ENCODE peak calls at places on chromosomes 12 and 14, in five cellular contexts. V, M, Z, A and E are unnamed samples.

GRCh38 chr12:104201238-104202001 is 14.2 kb upstream of the TXNRD1 start:
- DNase-seq in V (peak; percentile 88), M (peak; percentile 86), Z (peak; percentile 73), A (no peak), E (peak; percentile 72)

GRCh38 chr14:68986926-68987652 is 8.0 kb upstream of the ACTN1 start:
- DNase-seq in V (no peak), M (no peak), Z (no peak), A (no peak), E (peak; percentile 6)

GRCh38 chr14:29743566-29743965 is 184.1 kb downstream of the PRKD1 start:
- DNase-seq in V (no peak), M (no peak), Z (no peak), A (no peak), E (no peak)

GRCh38 chr14:57323703-57324102 is 54.9 kb downstream of the AP5M1 start:
- DNase-seq in V (no peak), M (no peak), Z (no peak), A (no peak), E (no peak)

GRCh38 chr12:122981587-122982493 is 1.4 kb downstream of the ARL6IP4 start:
- DNase-seq in V (no peak), M (no peak), Z (no peak), A (no peak), E (no peak)

GRCh38 chr14:31970744-31971143 is 106.4 kb upstream of the ARHGAP5 start:
- DNase-seq in V (no peak), M (no peak), Z (no peak), A (no peak), E (no peak)

GRCh38 chr12:128326419-128326818 is 59.4 kb downstream of the TMEM132C start:
- DNase-seq in V (no peak), M (no peak), Z (no peak), A (no peak), E (no peak)

GRCh38 chr14:45679852-45680251 is 426.9 kb upstream of the MIS18BP1 start:
- DNase-seq in V (peak; percentile 87), M (peak; percentile 5), Z (no peak), A (no peak), E (peak; percentile 69)

GRCh38 chr14:67998804-67999203 is 179.2 kb downstream of the RAD51B start:
- DNase-seq in V (no peak), M (no peak), Z (no peak), A (no peak), E (no peak)

DNA sequence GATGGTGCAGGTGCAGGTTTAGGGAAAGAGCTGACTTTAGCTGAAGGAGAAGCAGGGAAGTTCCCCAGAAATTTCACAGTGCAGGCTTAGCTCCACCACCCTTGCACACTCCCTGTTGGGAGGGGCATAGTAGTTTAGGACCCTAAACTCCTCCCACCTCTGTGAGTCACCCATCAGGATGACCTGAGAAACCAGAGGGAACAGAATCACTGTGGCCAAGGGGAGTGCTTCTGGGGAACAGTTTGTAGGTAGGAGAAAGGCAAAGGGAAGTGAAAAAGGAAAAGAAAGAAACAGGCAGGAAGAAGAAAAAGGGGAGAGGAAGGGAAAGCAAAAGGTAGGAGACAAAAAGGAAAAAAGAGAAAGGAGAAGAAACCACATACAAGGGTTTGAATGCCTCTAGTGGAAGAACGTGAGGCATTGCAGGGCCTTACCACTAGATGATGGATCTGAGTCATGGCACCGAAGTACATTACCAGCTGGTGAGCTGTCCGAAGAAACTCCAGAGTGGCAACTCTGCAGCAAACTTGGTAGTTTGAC is 404.2 kb downstream of the SLC6A15 start:
- DNase-seq in V (peak; percentile 78), M (peak; percentile 60), Z (no peak), A (no peak), E (peak; percentile 75)
- TF ChIP-seq CTCF in V (peak; percentile 67), M (no peak), Z (no peak), A (no peak), E (peak; percentile 45)

GRCh38 chr12:116954700-116955381 is 44.1 kb downstream of the FBXW8 start:
- DNase-seq in V (peak; percentile 18), M (no peak), Z (no peak), A (no peak), E (no peak)

GRCh38 chr12:116958402-116959197 is 47.9 kb downstream of the FBXW8 start:
- DNase-seq in V (peak; percentile 28), M (no peak), Z (no peak), A (no peak), E (peak; percentile 46)

GRCh38 chr12:116959198-116959460 is 48.4 kb downstream of the FBXW8 start:
- DNase-seq in V (no peak), M (no peak), Z (no peak), A (no peak), E (peak; percentile 47)

GRCh38 chr12:116959845-116960514 is 49.2 kb downstream of the FBXW8 start:
- DNase-seq in V (no peak), M (no peak), Z (peak; percentile 66), A (no peak), E (no peak)

DNA sequence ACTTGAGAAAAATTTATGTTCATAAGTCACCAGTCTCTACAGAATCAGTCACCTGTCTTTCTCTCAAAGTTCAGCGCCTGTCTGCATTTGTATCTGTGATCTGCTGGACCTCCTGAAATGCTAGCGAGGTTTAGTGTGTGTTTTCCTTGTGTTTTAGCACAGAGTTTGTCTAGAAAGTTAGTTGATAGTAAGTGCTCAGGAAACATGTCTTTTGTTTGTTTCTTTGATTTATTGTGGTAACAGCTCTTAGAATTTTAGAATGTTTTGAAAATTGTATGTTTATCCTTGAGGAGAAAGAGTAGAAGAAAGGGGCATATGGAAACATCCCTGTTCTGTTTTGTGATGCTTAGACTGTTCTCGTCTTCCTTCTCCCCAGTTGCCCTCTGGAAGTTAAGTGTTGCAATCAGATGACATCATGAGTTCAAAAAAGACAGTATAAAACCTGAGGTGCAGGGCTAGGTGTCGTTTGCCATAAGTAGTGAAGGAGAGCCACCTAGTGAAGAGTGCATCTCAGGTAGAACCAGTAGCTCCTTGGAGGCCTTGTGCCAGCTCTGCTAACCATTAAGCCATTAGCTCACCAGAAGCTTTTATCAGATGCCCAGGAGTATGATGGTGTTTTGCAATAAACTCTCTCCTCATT is 44.8 kb downstream of the FBXW8 start:
- DNase-seq in V (peak; percentile 71), M (peak; percentile 68), Z (no peak), A (no peak), E (peak; percentile 26)
- TF ChIP-seq CTCF in V (peak; percentile 38), M (peak; percentile 29), Z (no peak), A (no peak), E (no peak)

DNA sequence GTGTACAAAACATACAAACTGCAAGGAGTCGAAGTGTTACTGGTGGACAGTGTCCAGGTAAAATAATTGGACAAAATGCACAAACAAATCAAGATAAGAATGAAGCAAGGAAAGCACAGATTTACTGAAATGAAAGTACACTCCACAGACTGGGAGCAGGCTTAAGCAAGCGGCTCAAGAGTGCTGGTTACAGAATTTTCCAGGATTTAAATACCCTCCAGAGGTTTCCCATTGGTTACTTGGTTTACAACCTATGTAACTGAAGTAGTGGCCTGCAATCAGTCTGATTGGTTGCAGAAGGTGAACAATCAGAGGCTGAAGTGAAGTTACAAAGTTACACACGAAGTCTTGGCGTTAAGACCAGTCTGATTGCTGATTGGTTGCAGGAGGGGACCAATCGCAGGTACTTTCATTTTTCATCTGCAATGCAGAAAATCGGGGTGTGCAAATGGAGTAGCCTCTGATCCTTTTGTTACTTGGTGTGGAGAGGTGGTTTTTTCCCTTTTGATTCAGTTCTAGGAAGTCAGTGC is 11.6 kb upstream of the SCN8A start:
- DNase-seq in V (no peak), M (peak; percentile 45), Z (no peak), A (no peak), E (no peak)
- TF ChIP-seq CTCF in V (no peak), M (no peak), Z (no peak), A (no peak), E (no peak)

GRCh38 chr12:113318046-113318656 is 16.8 kb downstream of the SLC8B1 start:
- DNase-seq in V (no peak), M (no peak), Z (no peak), A (no peak), E (no peak)

GRCh38 chr12:113314121-113314529 is 20.8 kb downstream of the SLC8B1 start:
- DNase-seq in V (no peak), M (no peak), Z (no peak), A (no peak), E (peak; percentile 38)

GRCh38 chr12:113315358-113315757 is 19.6 kb downstream of the SLC8B1 start:
- DNase-seq in V (no peak), M (no peak), Z (no peak), A (no peak), E (no peak)

GRCh38 chr12:113317122-113317521 is 17.8 kb downstream of the SLC8B1 start:
- DNase-seq in V (no peak), M (no peak), Z (no peak), A (no peak), E (no peak)

GRCh38 chr12:113316155-113316554 is 18.8 kb downstream of the SLC8B1 start:
- DNase-seq in V (no peak), M (no peak), Z (no peak), A (no peak), E (no peak)
- TF ChIP-seq CTCF in V (peak; percentile 7), M (peak; percentile 21), Z (no peak), A (no peak), E (no peak)

GRCh38 chr14:24442240-24443052 is at the start of gene SDR39U1:
- DNase-seq in V (peak; percentile 99), M (peak; percentile 99), Z (peak; percentile 92), A (peak; percentile 99), E (peak; percentile 99)
- TF ChIP-seq CTCF in V (no peak), M (no peak), Z (no peak), A (no peak), E (no peak)

GRCh38 chr12:120721866-120722265 is 3.8 kb upstream of the ACADS start:
- DNase-seq in V (no peak), M (no peak), Z (no peak), A (no peak), E (no peak)
- TF ChIP-seq CTCF in V (no peak), M (no peak), Z (no peak), A (no peak), E (no peak)

GRCh38 chr14:104804481-104805325 is 3.8 kb downstream of the ZBTB42 start:
- DNase-seq in V (no peak), M (no peak), Z (no peak), A (no peak), E (no peak)

GRCh38 chr14:104802120-104802912 is 1.4 kb downstream of the ZBTB42 start:
- DNase-seq in V (no peak), M (no peak), Z (no peak), A (no peak), E (no peak)

GRCh38 chr14:104802913-104803184 is 1.9 kb downstream of the ZBTB42 start:
- DNase-seq in V (no peak), M (no peak), Z (no peak), A (no peak), E (no peak)

GRCh38 chr14:104803916-104804371 is 3.0 kb downstream of the ZBTB42 start:
- DNase-seq in V (peak; percentile 23), M (no peak), Z (no peak), A (no peak), E (peak; percentile 28)

DNA sequence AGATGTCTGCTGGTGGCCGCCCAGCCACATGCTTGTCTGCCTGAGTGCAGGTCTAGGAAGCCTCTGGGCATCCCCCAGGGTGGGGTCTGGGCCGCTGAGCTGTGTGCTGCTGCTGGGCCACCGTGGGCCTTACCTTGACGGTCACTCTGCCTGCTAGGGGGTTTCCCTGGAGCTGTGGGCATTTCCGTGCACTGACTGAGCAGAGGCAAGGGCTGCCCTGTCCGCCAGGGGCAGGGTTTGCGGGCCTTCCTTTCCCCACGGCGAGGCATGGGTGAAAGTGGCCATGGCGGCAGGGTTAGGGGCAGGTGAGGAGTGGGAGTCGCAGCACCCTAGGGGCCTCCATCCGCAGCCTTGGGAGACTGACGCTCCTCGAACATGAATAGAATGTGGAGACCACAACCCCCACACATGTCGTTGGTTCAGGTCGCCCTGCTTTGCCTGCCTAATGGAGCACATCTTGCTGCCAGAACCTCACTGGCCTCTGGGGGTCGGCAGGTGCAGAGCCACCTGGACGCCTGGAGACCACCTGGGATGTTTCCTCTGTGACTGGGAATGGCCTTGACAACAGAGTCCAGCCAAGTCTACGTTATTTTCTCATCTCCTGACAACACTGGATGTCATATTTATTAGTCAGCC is 2.5 kb downstream of the ZBTB42 start:
- DNase-seq in V (no peak), M (no peak), Z (no peak), A (no peak), E (no peak)
- TF ChIP-seq CTCF in V (no peak), M (no peak), Z (no peak), A (no peak), E (no peak)